ENCODE peak calls at places on chromosomes 4 and X, in six cellular contexts. W is fibroblast of lung, A is cardiac muscle cell, J is mucosa of descending colon, S is fibroblast of pulmonary artery, T is heart right ventricle. N is an unnamed sample.

GRCh38 chrX:47483310-47484268 is 567 bp upstream of the ZNF41 start:
- DNase-seq in A (peak), T (peak), W (peak), J (peak), S (peak), N (peak)

GRCh38 chr4:37188100-37188499 is 56.4 kb upstream of the NWD2 start:
- DNase-seq in J (no peak), A (no peak), S (no peak), W (no peak), T (no peak), N (no peak)

GRCh38 chrX:68090266-68090665 is 343.0 kb downstream of the OPHN1 start:
- DNase-seq in J (no peak), W (no peak), T (no peak), S (peak), A (no peak), N (no peak)

GRCh38 chrX:80812176-80812575 is 2.5 kb upstream of the BRWD3 start:
- DNase-seq in J (peak), A (peak), T (no peak), S (peak), W (peak), N (no peak)

GRCh38 chr4:83582289-83582756 is 46.4 kb downstream of the GPAT3 start:
- DNase-seq in T (peak), W (peak), J (peak), S (peak), A (no peak), N (no peak)

GRCh38 chr4:22500128-22500611 is 15.7 kb downstream of the ADGRA3 start:
- DNase-seq in J (no peak), T (no peak), A (no peak), S (no peak), W (no peak), N (no peak)

GRCh38 chr4:39433878-39434492 is 24.7 kb downstream of the RPL9 start:
- DNase-seq in J (no peak), T (no peak), W (no peak), A (no peak), S (no peak), N (no peak)

GRCh38 chrX:134717698-134718328 is 59.5 kb upstream of the PLAC1 start:
- DNase-seq in J (no peak), A (no peak), S (peak), W (no peak), T (no peak), N (no peak)

GRCh38 chr4:156158747-156159146 is 205.1 kb upstream of the CTSO start:
- DNase-seq in A (no peak), T (no peak), W (no peak), J (no peak), S (no peak), N (no peak)

GRCh38 chrX:74449322-74449936 is 28.1 kb downstream of the SLC16A2 start:
- DNase-seq in S (no peak), J (no peak), W (no peak), T (no peak), A (no peak), N (no peak)

GRCh38 chr4:118983293-118983692 is 94.6 kb downstream of the SYNPO2 start:
- DNase-seq in W (no peak), A (no peak), S (no peak), T (no peak), J (no peak), N (no peak)

GRCh38 chr4:173189117-173189693 is 20.6 kb downstream of the GALNT7 start:
- DNase-seq in S (peak), T (no peak), J (no peak), W (peak), A (no peak), N (no peak)

GRCh38 chr4:107988763-107989035 is 990 bp upstream of the HADH start:
- DNase-seq in W (no peak), T (no peak), J (peak), S (no peak), A (no peak), N (no peak)

GRCh38 chrX:103774070-103774642 is 2.5 kb upstream of the PLP1 start:
- DNase-seq in S (peak), J (no peak), W (peak), T (no peak), A (peak), N (no peak)

GRCh38 chrX:134294548-134294947 is 57.6 kb downstream of the CCDC160 start:
- DNase-seq in J (no peak), T (no peak), S (peak), A (peak), W (peak), N (no peak)

GRCh38 chrX:21056636-21057035 is 317.6 kb upstream of the CNKSR2 start:
- DNase-seq in T (no peak), A (no peak), S (peak), W (peak), J (no peak), N (no peak)

GRCh38 chr4:180542445-180543100 is 1700.6 kb upstream of the TENM3 start:
- DNase-seq in A (no peak), T (no peak), W (peak), S (peak), J (no peak), N (no peak)

N was measured in left cardiac atrium.